ENCODE peak calls at places on chromosome 22, in ten cellular contexts. H is stimulated activated CD4-positive, alpha-beta T cell treated with anti-CD3 and anti-CD28 coated beads, Interleukin-4, amount 100 ng/mL, for 48 hours; Y is cortex of kidney; E is stimulated activated CD8-positive, alpha-beta memory T cell treated with anti-CD3 and anti-CD28 coated beads, Interleukin-7, amount 100 ng/mL, for 1 hour; A is non-pigmented ciliary epithelial cell; F is AG08396; I is CD14-positive monocyte; P is activated T-cell treated with anti-CD3 and anti-CD28 coated beads, Interleukin-2, amount 50 U/mL, for 72 hours; O is astrocyte of the cerebellum; R is fibroblast of villous mesenchyme. D is an unnamed sample.

GRCh38 chr22:39184586-39185577 is 32.4 kb upstream of the CBX7 start:
- DNase-seq in H (no peak), Y (no peak), E (no peak), A (no peak), F (no peak), I (no peak), P (no peak), O (no peak), R (peak), D (no peak)

GRCh38 chr22:21942407-21942895 is 10.2 kb downstream of the PPM1F start:
- DNase-seq in H (no peak), Y (no peak), E (no peak), A (peak), F (peak), I (peak), P (peak), O (peak), R (peak), D (peak)

GRCh38 chr22:23401111-23401909 is 178.8 kb downstream of the IGLL1 start:
- DNase-seq in H (no peak), Y (no peak), E (no peak), A (peak), F (peak), I (no peak), P (no peak), O (peak), R (peak), D (peak)

GRCh38 chr22:22810471-22810870 is 77.1 kb upstream of the IGLL5 start:
- DNase-seq in H (no peak), Y (no peak), E (no peak), A (no peak), F (no peak), I (no peak), P (no peak), O (no peak), R (no peak), D (no peak)

GRCh38 chr22:35708453-35708852 is 9.2 kb upstream of the APOL5 start:
- DNase-seq in H (no peak), Y (no peak), E (no peak), A (no peak), F (no peak), I (no peak), P (no peak), O (no peak), R (no peak), D (no peak)

GRCh38 chr22:49362393-49362792 is 465.3 kb downstream of the BRD1 start:
- DNase-seq in H (no peak), Y (no peak), E (no peak), A (no peak), F (no peak), I (no peak), P (no peak), O (no peak), R (no peak), D (no peak)

GRCh38 chr22:39839917-39840510 is 53.5 kb downstream of the ENTHD1 start:
- DNase-seq in H (no peak), Y (no peak), E (no peak), A (no peak), F (no peak), I (no peak), P (peak), O (no peak), R (no peak), D (no peak)

GRCh38 chr22:49916851-49917250 is 1.4 kb downstream of the ALG12 start:
- DNase-seq in H (no peak), Y (no peak), E (no peak), A (no peak), F (no peak), I (no peak), P (no peak), O (no peak), R (no peak), D (no peak)

GRCh38 chr22:28442951-28443876 is 236.4 kb downstream of the TTC28 start:
- DNase-seq in H (no peak), Y (no peak), E (no peak), A (no peak), F (peak), I (no peak), P (peak), O (peak), R (peak), D (peak)

GRCh38 chr22:17699696-17700330 is 61.3 kb downstream of the BCL2L13 start:
- DNase-seq in H (no peak), Y (no peak), E (no peak), A (no peak), F (no peak), I (peak), P (no peak), O (no peak), R (peak), D (no peak)

GRCh38 chr22:32622004-32622761 is 147.6 kb downstream of the FBXO7 start:
- DNase-seq in H (no peak), Y (no peak), E (no peak), A (peak), F (peak), I (no peak), P (no peak), O (peak), R (peak), D (no peak)

GRCh38 chr22:30196141-30196866 is 50.3 kb downstream of the LIF start:
- DNase-seq in H (peak), Y (no peak), E (peak), A (peak), F (peak), I (peak), P (peak), O (peak), R (peak), D (peak)

GRCh38 chr22:31099386-31099785 is 8.0 kb downstream of the SELENOM start:
- DNase-seq in H (no peak), Y (no peak), E (no peak), A (no peak), F (peak), I (no peak), P (no peak), O (no peak), R (no peak), D (no peak)

GRCh38 chr22:48635031-48635430 is 1192.6 kb downstream of the BRD1 start:
- DNase-seq in H (no peak), Y (no peak), E (no peak), A (no peak), F (no peak), I (no peak), P (no peak), O (no peak), R (no peak), D (no peak)

GRCh38 chr22:39534591-39535301 is 2.2 kb upstream of the RPS19BP1 start:
- DNase-seq in H (peak), Y (no peak), E (peak), A (no peak), F (peak), I (no peak), P (peak), O (no peak), R (peak), D (peak)

GRCh38 chr22:42544686-42545085 is 9.1 kb upstream of the SERHL2 start:
- DNase-seq in H (no peak), Y (no peak), E (no peak), A (peak), F (no peak), I (no peak), P (no peak), O (no peak), R (peak), D (no peak)

GRCh38 chr22:44573451-44573850 is 75.4 kb upstream of the RTL6 start:
- DNase-seq in H (no peak), Y (no peak), E (no peak), A (no peak), F (no peak), I (no peak), P (no peak), O (no peak), R (no peak), D (no peak)

GRCh38 chr22:50074551-50075042 is 10.6 kb downstream of the MLC1 start:
- DNase-seq in H (no peak), Y (no peak), E (no peak), A (no peak), F (no peak), I (peak), P (no peak), O (no peak), R (peak), D (no peak)

GRCh38 chr22:49724030-49724892 is 103.4 kb downstream of the BRD1 start:
- DNase-seq in H (peak), Y (no peak), E (no peak), A (no peak), F (no peak), I (no peak), P (peak), O (no peak), R (no peak), D (no peak)

GRCh38 chr22:47062126-47062525 is 299.7 kb downstream of the TBC1D22A start:
- DNase-seq in H (no peak), Y (no peak), E (no peak), A (no peak), F (no peak), I (no peak), P (no peak), O (no peak), R (no peak), D (no peak)

GRCh38 chr22:28506207-28506606 is 173.4 kb downstream of the TTC28 start:
- DNase-seq in H (no peak), Y (no peak), E (no peak), A (no peak), F (no peak), I (no peak), P (no peak), O (no peak), R (no peak), D (no peak)

GRCh38 chr22:17339095-17339693 is 30.1 kb upstream of the CECR2 start:
- DNase-seq in H (no peak), Y (no peak), E (no peak), A (no peak), F (no peak), I (no peak), P (no peak), O (no peak), R (no peak), D (no peak)

D was measured in MG63.